ENCODE peak calls at places on chromosomes 11 and 22, in five cellular contexts. K is PC-3; M is pancreas; G is HCT116; Q is CD8-positive, alpha-beta T cell. I is an unnamed sample.

GRCh38 chr22:33018232-33018864 is 39.8 kb downstream of the SYN3 start:
- ATAC-seq in G (peak; percentile 87), Q (no peak), K (no peak), M (peak; percentile 53), I (peak; percentile 62)

GRCh38 chr11:102467853-102468580 is 15.5 kb upstream of the TMEM123 start:
- ATAC-seq in M (no peak), K (no peak), Q (no peak), G (no peak), I (no peak)

GRCh38 chr11:123549901-123550619 is 104.4 kb downstream of the SCN3B start:
- ATAC-seq in Q (no peak), K (peak; percentile 44), M (no peak), G (no peak), I (no peak)

GRCh38 chr11:46421257-46421880 is 29.8 kb upstream of the CHRM4 start:
- ATAC-seq in G (no peak), K (no peak), Q (no peak), M (no peak), I (no peak)

GRCh38 chr22:26503758-26504157 is 8.5 kb downstream of the TFIP11 start:
- ATAC-seq in G (no peak), Q (no peak), K (no peak), M (no peak), I (no peak)

GRCh38 chr11:105856954-105857353 is 165.1 kb downstream of the MSANTD4 start:
- ATAC-seq in K (no peak), G (no peak), Q (no peak), M (no peak), I (no peak)

GRCh38 chr11:132587716-132588115 is 944.6 kb downstream of the OPCML start:
- ATAC-seq in M (no peak), Q (no peak), G (no peak), K (no peak), I (no peak)

GRCh38 chr11:3074912-3075589 is 17.8 kb upstream of the CARS1 start:
- ATAC-seq in G (no peak), M (peak; percentile 97), Q (no peak), K (peak; percentile 55), I (no peak)

GRCh38 chr11:62266558-62266957 is 3.4 kb upstream of the SCGB2A2 start:
- ATAC-seq in G (no peak), K (peak; percentile 87), M (no peak), Q (no peak), I (no peak)

GRCh38 chr11:108115495-108116140 is 5.7 kb upstream of the ACAT1 start:
- ATAC-seq in Q (no peak), G (no peak), K (peak; percentile 69), M (peak; percentile 90), I (peak; percentile 97)

GRCh38 chr11:11501546-11502274 is 120.1 kb downstream of the GALNT18 start:
- ATAC-seq in M (no peak), K (no peak), G (no peak), Q (no peak), I (peak; percentile 14)

GRCh38 chr22:50139843-50140415 is 30.6 kb upstream of the PANX2 start:
- ATAC-seq in M (no peak), Q (no peak), K (peak; percentile 58), G (no peak), I (no peak)

GRCh38 chr11:75939992-75940391 is 125.0 kb downstream of the UVRAG start:
- ATAC-seq in G (no peak), M (no peak), Q (no peak), K (no peak), I (no peak)

GRCh38 chr11:28657378-28658030 is 549.3 kb downstream of the METTL15 start:
- ATAC-seq in M (no peak), K (peak; percentile 81), G (peak; percentile 53), Q (no peak), I (no peak)

GRCh38 chr11:128417607-128418324 is 169.6 kb downstream of the ETS1 start:
- ATAC-seq in K (peak; percentile 65), Q (no peak), M (no peak), G (no peak), I (peak; percentile 69)

DNA sequence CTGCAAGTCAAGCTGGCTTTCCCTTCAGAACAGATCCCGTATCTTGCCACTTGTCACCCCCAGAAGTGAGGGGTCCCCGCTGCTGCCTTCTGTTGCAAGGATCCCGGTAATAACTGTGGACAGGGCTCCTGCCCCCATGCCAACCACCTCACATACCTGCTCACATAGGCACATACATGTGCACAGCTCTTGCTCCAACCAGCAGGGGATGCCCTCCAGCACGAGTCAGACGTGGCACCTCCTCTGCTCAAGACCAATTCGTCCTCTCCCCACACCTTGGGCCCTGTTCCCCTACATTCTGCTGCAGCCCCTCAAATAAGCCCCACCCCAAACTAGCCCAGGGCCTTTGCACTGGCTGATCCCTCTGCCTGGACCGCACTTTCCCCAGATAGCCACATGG is 163.3 kb downstream of the CRYBB2 start:
- ATAC-seq in G (peak; percentile 73), M (no peak), K (no peak), Q (no peak), I (no peak)
- TF ChIP-seq CTCF in G (no peak), M (no peak), K (peak; percentile 36), Q (no peak), I (no peak)

DNA sequence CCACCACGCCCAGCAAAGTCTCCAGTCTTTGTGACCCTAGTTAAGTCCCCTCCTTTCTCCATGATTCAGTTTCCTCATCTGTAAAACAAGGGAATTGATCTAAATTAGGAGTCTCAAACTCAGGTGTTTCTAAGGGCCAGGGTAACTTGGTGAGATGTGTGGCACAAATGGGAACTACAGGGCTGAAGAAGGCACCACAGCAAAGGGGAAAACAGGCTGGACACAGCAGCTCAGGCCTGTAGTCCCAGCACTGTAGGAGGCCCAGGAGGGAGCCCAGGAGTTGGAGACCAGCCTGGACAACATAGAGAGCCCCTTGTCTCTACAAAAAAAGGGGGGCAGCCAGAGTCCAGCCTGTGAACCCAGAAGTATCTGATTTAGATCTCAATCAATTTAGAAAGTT is 15.6 kb upstream of the PATZ1 start:
- ATAC-seq in M (no peak), G (peak; percentile 67), K (no peak), Q (no peak), I (no peak)
- H3K27ac ChIP-seq in M (no peak overlapping the region), G (no peak overlapping the region), K (no peak overlapping the region), Q (no peak overlapping the region), I (no peak overlapping the region)

DNA sequence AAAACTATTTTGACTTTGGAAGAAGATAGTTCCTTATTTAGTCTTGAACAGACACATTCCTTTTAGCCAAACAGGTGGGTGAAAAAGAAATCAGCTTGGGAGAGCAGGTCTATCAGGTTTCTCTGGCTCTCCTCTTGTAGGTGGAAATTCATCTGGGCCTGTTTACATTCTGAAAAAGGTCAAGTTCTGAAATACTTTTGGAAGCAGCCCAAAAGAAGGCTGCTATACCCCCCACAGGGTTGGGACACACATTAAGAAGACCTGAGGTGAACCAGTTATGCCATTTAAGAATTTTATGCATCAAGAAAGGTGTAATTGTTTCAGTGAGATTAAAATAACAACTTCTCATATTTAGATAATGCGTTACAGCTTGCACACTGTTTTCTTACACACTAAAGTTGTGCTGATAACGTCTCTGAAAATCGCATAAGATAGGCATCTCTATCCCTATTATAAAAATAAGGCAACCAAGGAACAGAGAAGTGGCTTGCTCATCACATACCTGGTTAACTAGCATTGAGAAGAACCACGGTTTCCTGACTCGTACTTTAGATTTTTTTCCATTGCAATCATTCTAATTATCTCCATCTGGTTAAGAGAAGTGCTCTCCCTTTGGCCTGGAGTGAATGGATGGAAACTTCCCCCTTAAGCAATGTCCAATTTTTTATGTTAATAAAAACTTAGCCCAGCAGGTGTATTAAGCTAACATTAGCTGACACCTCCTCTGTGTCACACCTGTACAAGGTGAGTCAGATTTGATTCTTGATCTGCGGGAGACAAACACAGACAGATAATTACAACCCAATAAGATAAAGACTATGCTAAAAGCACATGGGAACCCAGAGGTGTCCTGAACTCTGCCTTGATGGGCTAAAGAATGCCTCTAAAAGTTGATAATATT is 60.5 kb upstream of the UCP3 start:
- ATAC-seq in G (no peak), M (peak; percentile 58), Q (no peak), K (peak; percentile 5), I (no peak)
- TF ChIP-seq CTCF in G (no peak), M (no peak), Q (no peak), K (no peak), I (no peak)

DNA sequence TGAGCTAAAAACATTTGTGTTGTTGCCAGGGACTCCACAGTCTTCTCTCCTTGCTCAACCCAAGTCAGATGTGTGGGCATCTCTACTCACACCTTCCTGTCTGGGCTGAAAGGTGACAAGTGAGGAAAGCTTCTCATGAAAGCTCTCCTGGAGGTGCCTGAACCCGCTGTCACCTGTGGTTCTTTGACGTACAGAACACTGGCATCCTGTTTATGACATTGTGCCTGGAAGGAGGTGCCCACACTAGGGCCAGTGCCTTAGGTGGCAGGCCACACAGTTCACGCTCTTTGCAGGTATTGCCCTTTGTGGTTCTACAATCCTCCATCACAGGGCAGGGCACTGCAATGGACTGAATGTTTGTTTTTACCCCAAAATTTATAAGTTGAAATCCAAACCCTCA is 108.5 kb downstream of the CD44 start:
- ATAC-seq in Q (peak; percentile 87), K (no peak), G (no peak), M (no peak), I (no peak)
- H3K27ac ChIP-seq in Q (peak overlapping the region; percentile 79), K (no peak overlapping the region), G (no peak overlapping the region), M (peak overlapping the region; percentile 47), I (peak overlapping the region; percentile 8)

GRCh38 chr11:9384535-9385287 is at the start of gene IPO7:
- ATAC-seq in G (peak; percentile 92), K (peak; percentile 94), Q (peak; percentile 98), M (peak; percentile 95), I (peak; percentile 95)
- TF ChIP-seq CTCF in G (peak; percentile 3), K (peak; percentile 41), Q (no peak), M (no peak), I (peak; percentile 8)

DNA sequence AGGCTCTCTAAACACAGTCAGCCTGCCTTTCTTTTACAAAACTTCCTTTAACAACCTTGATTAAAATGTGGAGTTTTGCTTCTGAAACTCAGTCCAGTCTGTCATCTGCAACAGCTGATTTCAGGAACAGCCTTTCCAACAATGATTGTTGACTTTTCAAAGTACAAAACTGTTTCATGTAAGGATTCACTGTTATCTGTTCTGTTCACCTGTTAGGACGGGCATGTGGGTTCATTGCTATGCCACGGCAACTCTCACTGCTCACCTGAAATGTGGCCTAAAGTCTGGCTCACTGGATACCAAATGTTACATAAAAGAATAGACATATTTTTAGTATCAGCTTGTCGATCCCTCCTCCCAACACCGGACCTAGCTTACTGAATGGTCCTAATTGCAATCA is 242.8 kb downstream of the LUZP2 start:
- ATAC-seq in G (no peak), M (no peak), K (no peak), Q (no peak), I (no peak)
- H3K27ac ChIP-seq in G (no peak overlapping the region), M (no peak overlapping the region), K (no peak overlapping the region), Q (no peak overlapping the region), I (no peak overlapping the region)

GRCh38 chr11:69881467-69882269 is 62.5 kb upstream of the FGF3 start:
- ATAC-seq in Q (no peak), G (peak; percentile 54), M (no peak), K (no peak), I (no peak)
- TF ChIP-seq CTCF in Q (no peak), G (no peak), M (no peak), K (peak; percentile 48), I (no peak)

GRCh38 chr22:39473856-39474255 is 17.0 kb downstream of the MGAT3 start:
- ATAC-seq in K (no peak), M (no peak), Q (no peak), G (no peak), I (no peak)
- H3K27ac ChIP-seq in K (no peak overlapping the region), M (no peak overlapping the region), Q (no peak overlapping the region), G (no peak overlapping the region), I (peak overlapping the region; percentile 55)

I was measured in gastroesophageal sphincter.